ENCODE peak calls at places on chromosomes 13 and 19, in four cellular contexts. H is activated CD4-positive, alpha-beta T cell treated with anti-CD3 and anti-CD28 coated beads, Interleukin-2, amount 50 U/mL, for 1 hour; E is neural progenitor cell; V is amniotic stem cell. D is an unnamed sample.

GRCh38 chr19:21260164-21260847 is 68.9 kb downstream of the ZNF708 start:
- DNase-seq in H (no peak), E (no peak), V (no peak), D (no peak)

GRCh38 chr13:20550799-20551198 is 16.2 kb upstream of the IFT88 start:
- DNase-seq in H (no peak), E (no peak), V (no peak), D (no peak)

GRCh38 chr19:57599761-57600383 is at the start of gene ZNF530:
- DNase-seq in H (peak; percentile 82), E (peak; percentile 95), V (peak; percentile 64), D (peak; percentile 97)

GRCh38 chr13:114105351-114106225 is 26.8 kb downstream of the RASA3 start:
- DNase-seq in H (no peak), E (no peak), V (no peak), D (no peak)

GRCh38 chr13:94711561-94712286 is 621 bp downstream of the SOX21 start:
- DNase-seq in H (no peak), E (peak; percentile 61), V (no peak), D (peak; percentile 59)

GRCh38 chr13:98563071-98563470 is 13.8 kb downstream of the STK24 start:
- DNase-seq in H (peak; percentile 34), E (no peak), V (no peak), D (peak; percentile 27)

GRCh38 chr13:46606915-46607413 is 54.0 kb downstream of the LRCH1 start:
- DNase-seq in H (no peak), E (no peak), V (no peak), D (peak; percentile 57)

GRCh38 chr13:98260357-98261164 is 83.5 kb upstream of the RNF113B start:
- DNase-seq in H (no peak), E (peak; percentile 42), V (no peak), D (no peak)

GRCh38 chr19:4375620-4376228 is 24.6 kb downstream of the SH3GL1 start:
- DNase-seq in H (no peak), E (peak; percentile 74), V (no peak), D (peak; percentile 81)

GRCh38 chr19:40519352-40520322 is 52.8 kb downstream of the SPTBN4 start:
- DNase-seq in H (no peak), E (peak; percentile 74), V (no peak), D (peak; percentile 69)

GRCh38 chr13:74210693-74211393 is 76.6 kb upstream of the KLF12 start:
- DNase-seq in H (no peak), E (no peak), V (peak; percentile 60), D (no peak)

GRCh38 chr19:46615966-46616365 is 8.9 kb downstream of the PTGIR start:
- DNase-seq in H (no peak), E (no peak), V (no peak), D (no peak)

GRCh38 chr19:3572855-3573161 is at the start of gene HMG20B:
- DNase-seq in H (no peak), E (no peak), V (no peak), D (no peak)

D was measured in mesendoderm.